ENCODE peak calls at places on chromosomes 12 and 14, in seven cellular contexts. J is right atrium auricular region; T is ACHN; O is C1 segment of cervical spinal cord; L is stimulated activated CD4-positive, alpha-beta T cell treated with anti-CD3 and anti-CD28 coated beads, Interleukin-4, amount 100 ng/mL, for 1 hour; Y is left colon; R is ureter. G is an unnamed sample.

GRCh38 chr14:34021096-34021495 is 70.2 kb upstream of the EGLN3 start:
- DNase-seq in R (no peak), T (no peak), O (no peak), Y (no peak), L (no peak), J (no peak), G (no peak)

GRCh38 chr12:57905812-57906475 is 35.4 kb upstream of the ATP23 start:
- DNase-seq in L (no peak), T (no peak), Y (no peak), J (no peak), O (no peak), R (no peak), G (no peak)

GRCh38 chr12:106049105-106049504 is 89.6 kb downstream of the NUAK1 start:
- DNase-seq in T (no peak), O (no peak), Y (no peak), R (no peak), J (no peak), L (no peak), G (no peak)

GRCh38 chr12:14403711-14404164 is 38.3 kb downstream of the ATF7IP start:
- DNase-seq in Y (no peak), J (no peak), T (peak), O (no peak), R (no peak), L (no peak), G (no peak)

GRCh38 chr14:94445003-94445402 is 7.6 kb downstream of the SERPINA11 start:
- DNase-seq in R (peak), O (no peak), J (no peak), T (no peak), Y (no peak), L (no peak), G (no peak)

GRCh38 chr12:128542844-128543243 is 275.9 kb downstream of the TMEM132C start:
- DNase-seq in T (no peak), J (no peak), R (no peak), L (no peak), Y (no peak), O (no peak), G (no peak)

GRCh38 chr12:20368653-20369163 is 371 bp downstream of the PDE3A start:
- DNase-seq in L (no peak), R (no peak), O (no peak), J (no peak), T (peak), Y (peak), G (no peak)

GRCh38 chr12:120799417-120800045 is 73.9 kb downstream of the ACADS start:
- DNase-seq in J (no peak), T (no peak), L (no peak), O (no peak), Y (no peak), R (no peak), G (no peak)

GRCh38 chr12:66584673-66585072 is 94.2 kb downstream of the GRIP1 start:
- DNase-seq in R (no peak), T (peak), O (no peak), L (no peak), J (no peak), Y (no peak), G (no peak)

GRCh38 chr12:132268674-132269073 is 60.7 kb downstream of the GALNT9 start:
- DNase-seq in T (no peak), Y (no peak), R (no peak), J (no peak), L (no peak), O (no peak), G (peak)

GRCh38 chr14:57086271-57087162 is 182.2 kb downstream of the EXOC5 start:
- DNase-seq in R (no peak), L (no peak), T (no peak), J (no peak), Y (no peak), O (no peak), G (no peak)

GRCh38 chr12:10454531-10454930 is 1.4 kb upstream of the KLRC1 start:
- DNase-seq in R (no peak), Y (no peak), O (no peak), J (no peak), T (peak), L (no peak), G (no peak)

GRCh38 chr14:92039073-92039719 is 663 bp downstream of the TRIP11 start:
- DNase-seq in R (no peak), Y (no peak), T (peak), O (no peak), L (peak), J (no peak), G (peak)

GRCh38 chr12:89707623-89707991 is 1.0 kb downstream of the ATP2B1 start:
- DNase-seq in T (peak), O (no peak), L (peak), J (no peak), R (peak), Y (peak), G (peak)

GRCh38 chr14:91872517-91873470 is 5.5 kb upstream of the TC2N start:
- DNase-seq in Y (peak), R (peak), T (no peak), J (peak), L (no peak), O (no peak), G (no peak)

GRCh38 chr12:57456145-57456700 is 1.1 kb downstream of the INHBE start:
- DNase-seq in Y (peak), O (no peak), L (no peak), T (peak), J (no peak), R (no peak), G (peak)

GRCh38 chr14:64064447-64064846 is 211.6 kb downstream of the SYNE2 start:
- DNase-seq in R (no peak), J (no peak), O (no peak), L (no peak), T (no peak), Y (no peak), G (no peak)

GRCh38 chr14:58541623-58542022 is 96.1 kb upstream of the DACT1 start:
- DNase-seq in L (no peak), J (no peak), T (no peak), R (no peak), O (no peak), Y (no peak), G (no peak)

GRCh38 chr14:43141636-43142191 is 1365.4 kb downstream of the FSCB start:
- DNase-seq in R (no peak), T (no peak), O (no peak), J (no peak), Y (no peak), L (no peak), G (no peak)

GRCh38 chr14:92459479-92460421 is 53.8 kb upstream of the RIN3 start:
- DNase-seq in L (no peak), O (no peak), R (no peak), J (peak), T (no peak), Y (no peak), G (no peak)

GRCh38 chr14:90644882-90645281 is 171.3 kb downstream of the TTC7B start:
- DNase-seq in R (no peak), T (no peak), L (no peak), O (no peak), J (peak), Y (no peak), G (no peak)

GRCh38 chr12:69066420-69067373 is 133.7 kb upstream of the CPM start:
- DNase-seq in J (no peak), L (no peak), R (no peak), T (no peak), O (no peak), Y (no peak), G (no peak)

GRCh38 chr12:91053951-91054715 is 3.7 kb downstream of the KERA start:
- DNase-seq in O (no peak), L (no peak), Y (no peak), J (no peak), R (no peak), T (no peak), G (no peak)

GRCh38 chr12:104586325-104587048 is 129.7 kb downstream of the CHST11 start:
- DNase-seq in J (no peak), R (no peak), T (no peak), L (no peak), O (no peak), Y (no peak), G (no peak)

GRCh38 chr12:56935157-56935556 is 949 bp upstream of the SDR9C7 start:
- DNase-seq in T (no peak), L (no peak), O (no peak), J (no peak), Y (no peak), R (no peak), G (no peak)

GRCh38 chr14:33617154-33617553 is 333.7 kb downstream of the EGLN3 start:
- DNase-seq in R (no peak), O (no peak), J (no peak), Y (no peak), T (no peak), L (no peak), G (no peak)

GRCh38 chr12:120800665-120801064 is 75.0 kb downstream of the ACADS start:
- DNase-seq in T (no peak), O (no peak), R (no peak), J (no peak), Y (no peak), L (no peak), G (no peak)

GRCh38 chr12:51886021-51886710 is 1.7 kb upstream of the ANKRD33 start:
- DNase-seq in T (peak), Y (no peak), L (peak), O (no peak), J (peak), R (peak), G (peak)

GRCh38 chr12:49923035-49923644 is 19.4 kb upstream of the FAIM2 start:
- DNase-seq in L (no peak), R (no peak), J (peak), Y (no peak), T (no peak), O (no peak), G (no peak)

GRCh38 chr12:53890081-53890480 is 48.5 kb upstream of the HOXC13 start:
- DNase-seq in R (no peak), J (no peak), Y (no peak), O (no peak), T (no peak), L (no peak), G (no peak)

GRCh38 chr12:19967486-19967885 is 400.9 kb upstream of the PDE3A start:
- DNase-seq in O (no peak), Y (no peak), J (no peak), R (no peak), T (no peak), L (no peak), G (no peak)

GRCh38 chr12:52038447-52038846 is 12.8 kb upstream of the NR4A1 start:
- DNase-seq in J (no peak), Y (no peak), T (no peak), L (no peak), R (no peak), O (no peak), G (no peak)

GRCh38 chr12:94962680-94963079 is 40.8 kb downstream of the NDUFA12 start:
- DNase-seq in J (no peak), Y (no peak), T (no peak), L (no peak), R (no peak), O (no peak), G (no peak)

GRCh38 chr12:125403145-125403789 is 338.0 kb downstream of the AACS start:
- DNase-seq in Y (no peak), R (no peak), O (no peak), J (no peak), T (peak), L (no peak), G (peak)

GRCh38 chr12:92619026-92619425 is 83.8 kb upstream of the PLEKHG7 start:
- DNase-seq in R (no peak), T (no peak), L (no peak), J (no peak), O (no peak), Y (no peak), G (no peak)

G was measured in K562.